ENCODE peak calls at places on chromosomes 3 and 15, in five cellular contexts. One of them, this sample, is unnamed. For H3K4me1, the result is how much of the 10 kb centered on the place peaks cover.

GRCh38 chr15:81939604-81940440 is 106.0 kb downstream of the MEX3B start:
- DNase-seq in uterus: no peak
- DNase-seq in PC-9: no peak
- DNase-seq in DND-41: peak
- DNase-seq in body of pancreas: no peak
- DNase-seq in this sample: no peak

GRCh38 chr3:54278960-54279359 is 156.6 kb downstream of the CACNA2D3 start:
- DNase-seq in uterus: no peak
- DNase-seq in PC-9: no peak
- DNase-seq in DND-41: no peak
- DNase-seq in body of pancreas: no peak
- DNase-seq in this sample: no peak

GRCh38 chr3:127150915-127151564 is 41.9 kb upstream of the PRR23E start:
- DNase-seq in uterus: peak
- DNase-seq in PC-9: no peak
- DNase-seq in DND-41: no peak
- DNase-seq in body of pancreas: no peak
- DNase-seq in this sample: no peak

GRCh38 chr15:82875411-82876003 is 66.1 kb downstream of the WHAMM start:
- DNase-seq in uterus: no peak
- DNase-seq in PC-9: no peak
- DNase-seq in DND-41: no peak
- DNase-seq in body of pancreas: no peak
- DNase-seq in this sample: no peak

GRCh38 chr3:26058774-26059455 is 269.0 kb downstream of the OXSM start:
- DNase-seq in uterus: no peak
- DNase-seq in PC-9: no peak
- DNase-seq in DND-41: no peak
- DNase-seq in body of pancreas: no peak
- DNase-seq in this sample: no peak

GRCh38 chr3:187706966-187707365 is 4.6 kb upstream of the RTP2 start:
- DNase-seq in uterus: no peak
- DNase-seq in PC-9: no peak
- DNase-seq in DND-41: no peak
- DNase-seq in body of pancreas: no peak
- DNase-seq in this sample: no peak

GRCh38 chr3:172138792-172139507 is 99.6 kb downstream of the FNDC3B start:
- DNase-seq in uterus: peak
- DNase-seq in PC-9: peak
- DNase-seq in DND-41: peak
- DNase-seq in body of pancreas: peak
- DNase-seq in this sample: no peak

GRCh38 chr3:144369151-144369879 is 397.7 kb downstream of the DIPK2A start:
- DNase-seq in uterus: no peak
- DNase-seq in PC-9: no peak
- DNase-seq in DND-41: no peak
- DNase-seq in body of pancreas: no peak
- DNase-seq in this sample: no peak

GRCh38 chr15:40694706-40695468 is at the start of gene RAD51:
- DNase-seq in uterus: peak
- DNase-seq in PC-9: peak
- DNase-seq in DND-41: peak
- DNase-seq in body of pancreas: peak
- DNase-seq in this sample: peak

GRCh38 chr3:178056868-178057267 is 479.4 kb upstream of the KCNMB2 start:
- DNase-seq in uterus: no peak
- DNase-seq in PC-9: no peak
- DNase-seq in DND-41: no peak
- DNase-seq in body of pancreas: no peak
- DNase-seq in this sample: no peak

GRCh38 chr3:38297947-38298711 is 16.0 kb downstream of the SLC22A14 start:
- DNase-seq in uterus: no peak
- DNase-seq in PC-9: no peak
- DNase-seq in DND-41: no peak
- DNase-seq in body of pancreas: no peak
- DNase-seq in this sample: no peak

GRCh38 chr15:29141206-29141907 is 128.3 kb downstream of the NSMCE3 start:
- DNase-seq in uterus: no peak
- DNase-seq in PC-9: no peak
- DNase-seq in DND-41: no peak
- DNase-seq in body of pancreas: no peak
- DNase-seq in this sample: no peak

GRCh38 chr3:7444886-7445285 is 584.0 kb downstream of the GRM7 start:
- DNase-seq in uterus: no peak
- DNase-seq in PC-9: no peak
- DNase-seq in DND-41: no peak
- DNase-seq in body of pancreas: no peak
- DNase-seq in this sample: no peak

GRCh38 chr15:61403884-61404283 is 174.8 kb upstream of the RORA start:
- DNase-seq in uterus: no peak
- DNase-seq in PC-9: no peak
- DNase-seq in DND-41: no peak
- DNase-seq in body of pancreas: no peak
- DNase-seq in this sample: no peak

GRCh38 chr3:101936419-101937331 is 87.4 kb downstream of the NFKBIZ start:
- DNase-seq in uterus: no peak
- DNase-seq in PC-9: peak
- DNase-seq in DND-41: no peak
- DNase-seq in body of pancreas: no peak
- DNase-seq in this sample: no peak

GRCh38 chr3:195025056-195025880 is 245.7 kb downstream of the XXYLT1 start:
- DNase-seq in uterus: no peak
- DNase-seq in PC-9: no peak
- DNase-seq in DND-41: no peak
- DNase-seq in body of pancreas: no peak
- DNase-seq in this sample: no peak

GRCh38 chr15:68400066-68400456 is 31.9 kb downstream of the ITGA11 start:
- DNase-seq in uterus: no peak
- DNase-seq in PC-9: peak
- DNase-seq in DND-41: no peak
- DNase-seq in body of pancreas: no peak
- DNase-seq in this sample: no peak

GRCh38 chr3:128709506-128710210 is 16.3 kb upstream of the RAB7A start:
- DNase-seq in uterus: no peak
- DNase-seq in PC-9: peak
- DNase-seq in DND-41: no peak
- DNase-seq in body of pancreas: no peak
- DNase-seq in this sample: no peak

GRCh38 chr3:17515445-17516227 is 226.8 kb downstream of the TBC1D5 start:
- DNase-seq in uterus: no peak
- DNase-seq in PC-9: peak
- DNase-seq in DND-41: no peak
- DNase-seq in body of pancreas: no peak
- DNase-seq in this sample: no peak

GRCh38 chr3:141367038-141367730 is 1.1 kb upstream of the ZBTB38 start:
- DNase-seq in uterus: peak
- DNase-seq in PC-9: peak
- DNase-seq in DND-41: no peak
- DNase-seq in body of pancreas: no peak
- DNase-seq in this sample: no peak

GRCh38 chr3:186021673-186022362 is 84.0 kb upstream of the TRA2B start:
- DNase-seq in uterus: no peak
- DNase-seq in PC-9: peak
- DNase-seq in DND-41: no peak
- DNase-seq in body of pancreas: no peak
- DNase-seq in this sample: no peak

GRCh38 chr3:7667774-7668173 is 806.9 kb downstream of the GRM7 start:
- DNase-seq in uterus: no peak
- DNase-seq in PC-9: no peak
- DNase-seq in DND-41: no peak
- DNase-seq in body of pancreas: no peak
- DNase-seq in this sample: no peak

GRCh38 chr3:176521531-176522175 is 675.6 kb downstream of the TBL1XR1 start:
- DNase-seq in uterus: no peak
- DNase-seq in PC-9: no peak
- DNase-seq in DND-41: no peak
- DNase-seq in body of pancreas: no peak
- DNase-seq in this sample: no peak

GRCh38 chr15:66008920-66009572 is 139.8 kb downstream of the RAB11A start:
- DNase-seq in uterus: no peak
- DNase-seq in PC-9: peak
- DNase-seq in DND-41: no peak
- DNase-seq in body of pancreas: no peak
- DNase-seq in this sample: no peak

GRCh38 chr15:29589975-29590374 is 232.3 kb downstream of the TJP1 start:
- DNase-seq in uterus: no peak
- DNase-seq in PC-9: no peak
- DNase-seq in DND-41: no peak
- DNase-seq in body of pancreas: no peak
- DNase-seq in this sample: no peak

GRCh38 chr3:135449046-135449445 is 516.5 kb upstream of the PPP2R3A start:
- DNase-seq in uterus: no peak
- DNase-seq in PC-9: no peak
- DNase-seq in DND-41: no peak
- DNase-seq in body of pancreas: no peak
- DNase-seq in this sample: no peak

GRCh38 chr3:3992312-3992874 is 193.2 kb downstream of the LRRN1 start:
- DNase-seq in uterus: no peak
- DNase-seq in PC-9: no peak
- DNase-seq in DND-41: no peak
- DNase-seq in body of pancreas: no peak
- DNase-seq in this sample: no peak

GRCh38 chr3:171018151-171018935 is 8.2 kb downstream of the SLC2A2 start:
- DNase-seq in uterus: no peak
- DNase-seq in PC-9: no peak
- DNase-seq in DND-41: no peak
- DNase-seq in body of pancreas: no peak
- DNase-seq in this sample: no peak

GRCh38 chr3:112770026-112770626 is 76.5 kb downstream of the CD200R1L start:
- DNase-seq in uterus: peak
- DNase-seq in PC-9: no peak
- DNase-seq in DND-41: no peak
- DNase-seq in body of pancreas: no peak
- DNase-seq in this sample: no peak

DNA sequence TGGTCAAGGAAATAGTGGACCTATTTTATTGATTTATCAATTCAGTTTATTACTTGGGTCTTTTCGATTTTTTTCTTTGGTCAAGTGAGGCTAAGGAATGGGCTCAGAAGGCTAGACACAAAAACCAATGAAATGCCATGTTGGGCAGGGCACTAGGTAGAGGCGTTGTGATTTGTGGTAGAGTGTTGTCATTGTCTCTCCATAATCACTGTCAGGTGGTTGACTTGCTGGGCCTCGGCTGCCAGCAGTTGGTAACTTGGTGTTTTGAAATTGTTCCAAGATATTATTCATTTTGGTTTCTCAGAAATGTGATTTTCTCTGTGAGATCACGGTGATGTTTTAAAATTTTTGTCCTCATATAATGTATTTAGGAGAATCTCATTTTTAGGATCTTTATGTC is 173.6 kb downstream of the KLHL25 start:
- DNase-seq in uterus: no peak
- DNase-seq in PC-9: no peak
- DNase-seq in DND-41: no peak
- DNase-seq in body of pancreas: no peak
- DNase-seq in this sample: no peak
- H3K4me1 ChIP-seq in uterus: under half
- H3K4me1 ChIP-seq in PC-9: under half
- H3K4me1 ChIP-seq in DND-41: half or more
- H3K4me1 ChIP-seq in body of pancreas: half or more
- H3K4me1 ChIP-seq in this sample: under half

GRCh38 chr3:159929894-159930235 is 58.8 kb upstream of the IL12A start:
- DNase-seq in uterus: no peak
- DNase-seq in PC-9: no peak
- DNase-seq in DND-41: no peak
- DNase-seq in body of pancreas: no peak
- DNase-seq in this sample: no peak

GRCh38 chr3:159938712-159939111 is 49.9 kb upstream of the IL12A start:
- DNase-seq in uterus: no peak
- DNase-seq in PC-9: no peak
- DNase-seq in DND-41: no peak
- DNase-seq in body of pancreas: no peak
- DNase-seq in this sample: no peak

GRCh38 chr3:159936541-159936940 is 52.1 kb upstream of the IL12A start:
- DNase-seq in uterus: no peak
- DNase-seq in PC-9: no peak
- DNase-seq in DND-41: no peak
- DNase-seq in body of pancreas: no peak
- DNase-seq in this sample: no peak

GRCh38 chr3:159937561-159937960 is 51.1 kb upstream of the IL12A start:
- DNase-seq in uterus: no peak
- DNase-seq in PC-9: no peak
- DNase-seq in DND-41: no peak
- DNase-seq in body of pancreas: no peak
- DNase-seq in this sample: no peak

GRCh38 chr3:159934216-159934615 is 54.4 kb upstream of the IL12A start:
- DNase-seq in uterus: no peak
- DNase-seq in PC-9: no peak
- DNase-seq in DND-41: no peak
- DNase-seq in body of pancreas: no peak
- DNase-seq in this sample: no peak
- TF ChIP-seq CTCF in uterus: no peak
- TF ChIP-seq CTCF in PC-9: no peak
- TF ChIP-seq CTCF in DND-41: no peak
- TF ChIP-seq CTCF in body of pancreas: no peak
- TF ChIP-seq CTCF in this sample: no peak

GRCh38 chr15:67146875-67147381 is 81.5 kb downstream of the SMAD3 start:
- DNase-seq in uterus: peak
- DNase-seq in PC-9: peak
- DNase-seq in DND-41: no peak
- DNase-seq in body of pancreas: no peak
- DNase-seq in this sample: peak

GRCh38 chr15:67146214-67146613 is 80.8 kb downstream of the SMAD3 start:
- DNase-seq in uterus: peak
- DNase-seq in PC-9: no peak
- DNase-seq in DND-41: no peak
- DNase-seq in body of pancreas: peak
- DNase-seq in this sample: peak

GRCh38 chr15:67148196-67148701 is 82.8 kb downstream of the SMAD3 start:
- DNase-seq in uterus: no peak
- DNase-seq in PC-9: peak
- DNase-seq in DND-41: no peak
- DNase-seq in body of pancreas: no peak
- DNase-seq in this sample: no peak

GRCh38 chr15:67145710-67146109 is 80.3 kb downstream of the SMAD3 start:
- DNase-seq in uterus: no peak
- DNase-seq in PC-9: no peak
- DNase-seq in DND-41: no peak
- DNase-seq in body of pancreas: no peak
- DNase-seq in this sample: no peak

GRCh38 chr15:67147410-67147949 is 82.1 kb downstream of the SMAD3 start:
- DNase-seq in uterus: no peak
- DNase-seq in PC-9: peak
- DNase-seq in DND-41: no peak
- DNase-seq in body of pancreas: no peak
- DNase-seq in this sample: peak
- H3K4me1 ChIP-seq in uterus: under half
- H3K4me1 ChIP-seq in PC-9: half or more
- H3K4me1 ChIP-seq in DND-41: under half
- H3K4me1 ChIP-seq in body of pancreas: half or more
- H3K4me1 ChIP-seq in this sample: half or more

DNA sequence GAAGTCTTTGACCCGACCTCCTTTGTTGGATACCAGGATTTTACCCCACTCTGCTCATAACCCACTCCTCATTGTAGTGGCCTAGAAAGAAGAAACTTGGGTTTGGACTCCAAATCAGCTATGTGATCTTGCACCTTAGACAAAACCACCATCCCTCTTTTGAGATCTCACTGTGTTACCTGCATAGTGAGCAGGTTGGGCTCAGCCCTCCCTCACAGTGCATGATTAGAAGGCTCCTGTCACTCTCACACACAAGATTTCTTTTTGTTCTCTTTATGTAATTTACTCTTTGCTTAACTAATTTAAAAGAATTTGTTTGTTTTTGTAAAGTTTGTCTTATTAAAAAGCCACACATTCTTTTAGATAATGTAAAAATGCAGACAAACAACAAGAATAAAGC is 587.8 kb downstream of the MECOM start:
- DNase-seq in uterus: no peak
- DNase-seq in PC-9: no peak
- DNase-seq in DND-41: no peak
- DNase-seq in body of pancreas: no peak
- DNase-seq in this sample: no peak
- TF ChIP-seq CTCF in uterus: no peak
- TF ChIP-seq CTCF in PC-9: no peak
- TF ChIP-seq CTCF in DND-41: no peak
- TF ChIP-seq CTCF in body of pancreas: no peak
- TF ChIP-seq CTCF in this sample: no peak